ENCODE peak calls at places on chromosomes 1 and 21, in ten cellular contexts. One of them, this sample, is unnamed.

GRCh38 chr1:157045251-157046218 is at the start of gene ARHGEF11:
- DNase-seq in activated CD8-positive, alpha-beta T cell treated with anti-CD3 and anti-CD28 coated beads for 36 hours: peak; percentile 16
- DNase-seq in uterus: peak; percentile 88
- DNase-seq in esophagus squamous epithelium: no peak
- DNase-seq in AG04450: peak; percentile 59
- DNase-seq in HFFc6: peak; percentile 76
- DNase-seq in neural progenitor cell: peak; percentile 97
- DNase-seq in RWPE1: peak; percentile 84
- DNase-seq in HCT116: peak; percentile 64
- DNase-seq in HepG2: peak; percentile 76
- DNase-seq in this sample: peak; percentile 81

GRCh38 chr21:45556645-45557601 is 14.7 kb upstream of the SLC19A1 start:
- DNase-seq in activated CD8-positive, alpha-beta T cell treated with anti-CD3 and anti-CD28 coated beads for 36 hours: no peak
- DNase-seq in uterus: no peak
- DNase-seq in esophagus squamous epithelium: no peak
- DNase-seq in AG04450: no peak
- DNase-seq in HFFc6: no peak
- DNase-seq in neural progenitor cell: no peak
- DNase-seq in RWPE1: no peak
- DNase-seq in HCT116: no peak
- DNase-seq in HepG2: no peak
- DNase-seq in this sample: no peak

GRCh38 chr1:36516372-36517018 is 33.8 kb upstream of the CSF3R start:
- DNase-seq in activated CD8-positive, alpha-beta T cell treated with anti-CD3 and anti-CD28 coated beads for 36 hours: peak; percentile 66
- DNase-seq in uterus: no peak
- DNase-seq in esophagus squamous epithelium: no peak
- DNase-seq in AG04450: no peak
- DNase-seq in HFFc6: peak; percentile 24
- DNase-seq in neural progenitor cell: peak; percentile 86
- DNase-seq in RWPE1: peak; percentile 76
- DNase-seq in HCT116: peak; percentile 39
- DNase-seq in HepG2: peak; percentile 60
- DNase-seq in this sample: peak; percentile 84

GRCh38 chr1:67100833-67101232 is 33.9 kb downstream of the C1orf141 start:
- DNase-seq in activated CD8-positive, alpha-beta T cell treated with anti-CD3 and anti-CD28 coated beads for 36 hours: no peak
- DNase-seq in uterus: no peak
- DNase-seq in esophagus squamous epithelium: no peak
- DNase-seq in AG04450: no peak
- DNase-seq in HFFc6: no peak
- DNase-seq in neural progenitor cell: no peak
- DNase-seq in RWPE1: no peak
- DNase-seq in HCT116: no peak
- DNase-seq in HepG2: no peak
- DNase-seq in this sample: no peak

GRCh38 chr1:52157582-52157981 is 15.7 kb downstream of the ZFYVE9 start:
- DNase-seq in activated CD8-positive, alpha-beta T cell treated with anti-CD3 and anti-CD28 coated beads for 36 hours: no peak
- DNase-seq in uterus: no peak
- DNase-seq in esophagus squamous epithelium: no peak
- DNase-seq in AG04450: no peak
- DNase-seq in HFFc6: no peak
- DNase-seq in neural progenitor cell: no peak
- DNase-seq in RWPE1: no peak
- DNase-seq in HCT116: no peak
- DNase-seq in HepG2: no peak
- DNase-seq in this sample: no peak

GRCh38 chr1:180515857-180516388 is 13.5 kb upstream of the ACBD6 start:
- DNase-seq in activated CD8-positive, alpha-beta T cell treated with anti-CD3 and anti-CD28 coated beads for 36 hours: peak; percentile 69
- DNase-seq in uterus: peak; percentile 70
- DNase-seq in esophagus squamous epithelium: no peak
- DNase-seq in AG04450: peak; percentile 72
- DNase-seq in HFFc6: peak; percentile 66
- DNase-seq in neural progenitor cell: peak; percentile 89
- DNase-seq in RWPE1: peak; percentile 74
- DNase-seq in HCT116: peak; percentile 73
- DNase-seq in HepG2: peak; percentile 76
- DNase-seq in this sample: peak; percentile 73

GRCh38 chr1:154886281-154887036 is 16.4 kb upstream of the KCNN3 start:
- DNase-seq in activated CD8-positive, alpha-beta T cell treated with anti-CD3 and anti-CD28 coated beads for 36 hours: no peak
- DNase-seq in uterus: peak; percentile 11
- DNase-seq in esophagus squamous epithelium: no peak
- DNase-seq in AG04450: no peak
- DNase-seq in HFFc6: no peak
- DNase-seq in neural progenitor cell: no peak
- DNase-seq in RWPE1: no peak
- DNase-seq in HCT116: no peak
- DNase-seq in HepG2: no peak
- DNase-seq in this sample: no peak

GRCh38 chr21:46161180-46161799 is 5.9 kb upstream of the FTCD start:
- DNase-seq in activated CD8-positive, alpha-beta T cell treated with anti-CD3 and anti-CD28 coated beads for 36 hours: no peak
- DNase-seq in uterus: peak; percentile 8
- DNase-seq in esophagus squamous epithelium: no peak
- DNase-seq in AG04450: no peak
- DNase-seq in HFFc6: no peak
- DNase-seq in neural progenitor cell: no peak
- DNase-seq in RWPE1: no peak
- DNase-seq in HCT116: no peak
- DNase-seq in HepG2: no peak
- DNase-seq in this sample: no peak

GRCh38 chr1:226406401-226406881 is 1.5 kb downstream of the PARP1 start:
- DNase-seq in activated CD8-positive, alpha-beta T cell treated with anti-CD3 and anti-CD28 coated beads for 36 hours: peak; percentile 27
- DNase-seq in uterus: no peak
- DNase-seq in esophagus squamous epithelium: no peak
- DNase-seq in AG04450: no peak
- DNase-seq in HFFc6: peak; percentile 19
- DNase-seq in neural progenitor cell: peak; percentile 6
- DNase-seq in RWPE1: peak; percentile 77
- DNase-seq in HCT116: no peak
- DNase-seq in HepG2: peak; percentile 30
- DNase-seq in this sample: no peak

GRCh38 chr1:246043556-246043955 is 463.5 kb downstream of the SMYD3 start:
- DNase-seq in activated CD8-positive, alpha-beta T cell treated with anti-CD3 and anti-CD28 coated beads for 36 hours: no peak
- DNase-seq in uterus: no peak
- DNase-seq in esophagus squamous epithelium: no peak
- DNase-seq in AG04450: no peak
- DNase-seq in HFFc6: no peak
- DNase-seq in neural progenitor cell: peak; percentile 30
- DNase-seq in RWPE1: no peak
- DNase-seq in HCT116: no peak
- DNase-seq in HepG2: no peak
- DNase-seq in this sample: no peak

GRCh38 chr1:21287905-21288514 is 2.3 kb downstream of the ECE1 start:
- DNase-seq in activated CD8-positive, alpha-beta T cell treated with anti-CD3 and anti-CD28 coated beads for 36 hours: no peak
- DNase-seq in uterus: no peak
- DNase-seq in esophagus squamous epithelium: no peak
- DNase-seq in AG04450: no peak
- DNase-seq in HFFc6: no peak
- DNase-seq in neural progenitor cell: no peak
- DNase-seq in RWPE1: no peak
- DNase-seq in HCT116: no peak
- DNase-seq in HepG2: no peak
- DNase-seq in this sample: no peak

GRCh38 chr1:30318864-30319718 is 404.3 kb downstream of the MATN1 start:
- DNase-seq in activated CD8-positive, alpha-beta T cell treated with anti-CD3 and anti-CD28 coated beads for 36 hours: no peak
- DNase-seq in uterus: no peak
- DNase-seq in esophagus squamous epithelium: no peak
- DNase-seq in AG04450: no peak
- DNase-seq in HFFc6: no peak
- DNase-seq in neural progenitor cell: no peak
- DNase-seq in RWPE1: no peak
- DNase-seq in HCT116: no peak
- DNase-seq in HepG2: no peak
- DNase-seq in this sample: no peak

GRCh38 chr1:156896490-156897033 is 3.0 kb downstream of the PEAR1 start:
- DNase-seq in activated CD8-positive, alpha-beta T cell treated with anti-CD3 and anti-CD28 coated beads for 36 hours: no peak
- DNase-seq in uterus: peak; percentile 68
- DNase-seq in esophagus squamous epithelium: no peak
- DNase-seq in AG04450: peak; percentile 72
- DNase-seq in HFFc6: peak; percentile 90
- DNase-seq in neural progenitor cell: peak; percentile 57
- DNase-seq in RWPE1: peak; percentile 97
- DNase-seq in HCT116: peak; percentile 46
- DNase-seq in HepG2: peak; percentile 53
- DNase-seq in this sample: no peak

GRCh38 chr1:56978819-56979218 is 13.0 kb upstream of the C8B start:
- DNase-seq in activated CD8-positive, alpha-beta T cell treated with anti-CD3 and anti-CD28 coated beads for 36 hours: no peak
- DNase-seq in uterus: no peak
- DNase-seq in esophagus squamous epithelium: no peak
- DNase-seq in AG04450: no peak
- DNase-seq in HFFc6: no peak
- DNase-seq in neural progenitor cell: no peak
- DNase-seq in RWPE1: no peak
- DNase-seq in HCT116: no peak
- DNase-seq in HepG2: no peak
- DNase-seq in this sample: no peak
- TF ChIP-seq CTCF in activated CD8-positive, alpha-beta T cell treated with anti-CD3 and anti-CD28 coated beads for 36 hours: no peak
- TF ChIP-seq CTCF in uterus: no peak
- TF ChIP-seq CTCF in esophagus squamous epithelium: no peak
- TF ChIP-seq CTCF in AG04450: no peak
- TF ChIP-seq CTCF in HFFc6: no peak
- TF ChIP-seq CTCF in neural progenitor cell: no peak
- TF ChIP-seq CTCF in RWPE1: no peak
- TF ChIP-seq CTCF in HCT116: peak; percentile 14
- TF ChIP-seq CTCF in HepG2: no peak
- TF ChIP-seq CTCF in this sample: no peak

DNA sequence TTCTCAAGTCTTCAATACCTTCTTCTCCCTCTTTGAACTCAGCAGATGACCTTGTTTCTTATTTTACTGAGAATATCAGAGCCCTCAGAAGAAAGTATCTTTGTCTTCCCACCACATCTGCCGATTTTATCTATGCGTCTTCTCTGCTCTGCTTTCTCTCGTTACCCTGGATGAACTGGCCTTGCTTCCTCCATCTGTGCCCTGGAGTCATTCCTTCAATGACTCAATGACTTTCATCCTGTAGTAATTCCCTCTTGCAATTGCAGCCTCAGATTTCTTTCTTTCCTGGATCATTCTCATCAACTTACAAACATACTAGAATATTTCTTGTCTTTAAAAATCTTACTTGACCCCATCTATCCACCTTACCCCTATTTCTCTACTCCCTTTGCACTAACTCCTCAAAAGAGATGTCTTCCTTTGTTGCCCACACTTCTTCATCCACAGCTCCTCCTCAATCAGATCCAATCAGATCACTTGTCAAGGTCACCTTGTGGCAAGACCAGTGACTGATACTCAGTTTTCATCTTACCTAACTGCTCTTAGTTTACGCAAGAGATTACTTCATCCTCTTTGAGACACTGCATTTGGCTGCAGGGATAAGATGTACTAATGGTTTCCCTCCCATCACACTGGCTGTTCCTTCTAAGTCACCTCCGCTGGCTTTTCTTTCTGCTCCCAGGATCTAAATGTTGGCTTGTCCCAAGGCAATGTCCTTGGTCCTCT is 8.2 kb upstream of the TGFBR3 start:
- DNase-seq in activated CD8-positive, alpha-beta T cell treated with anti-CD3 and anti-CD28 coated beads for 36 hours: no peak
- DNase-seq in uterus: no peak
- DNase-seq in esophagus squamous epithelium: no peak
- DNase-seq in AG04450: no peak
- DNase-seq in HFFc6: peak; percentile 72
- DNase-seq in neural progenitor cell: no peak
- DNase-seq in RWPE1: no peak
- DNase-seq in HCT116: no peak
- DNase-seq in HepG2: no peak
- DNase-seq in this sample: no peak
- TF ChIP-seq CTCF in activated CD8-positive, alpha-beta T cell treated with anti-CD3 and anti-CD28 coated beads for 36 hours: no peak
- TF ChIP-seq CTCF in uterus: no peak
- TF ChIP-seq CTCF in esophagus squamous epithelium: no peak
- TF ChIP-seq CTCF in AG04450: no peak
- TF ChIP-seq CTCF in HFFc6: no peak
- TF ChIP-seq CTCF in neural progenitor cell: no peak
- TF ChIP-seq CTCF in RWPE1: no peak
- TF ChIP-seq CTCF in HCT116: no peak
- TF ChIP-seq CTCF in HepG2: no peak
- TF ChIP-seq CTCF in this sample: no peak

DNA sequence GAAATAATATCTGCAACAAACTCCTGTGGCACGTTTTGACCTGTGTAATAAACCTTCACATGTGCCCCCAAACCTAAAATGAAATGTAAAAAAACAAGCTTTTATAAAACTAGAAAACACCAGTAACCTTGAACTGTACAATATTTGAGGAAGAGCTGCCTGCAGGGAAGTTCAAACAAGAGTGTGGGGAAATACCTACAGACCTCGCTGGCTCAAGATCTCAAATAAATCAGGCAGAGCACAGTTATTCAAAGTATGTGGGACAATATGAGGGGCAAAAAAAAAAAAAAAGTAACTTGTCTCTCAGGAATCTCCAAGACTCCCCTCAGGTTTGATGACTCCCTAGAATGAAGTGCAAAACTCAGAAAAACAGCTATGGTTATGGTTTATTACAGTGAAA is 37.9 kb upstream of the PPIH start:
- DNase-seq in activated CD8-positive, alpha-beta T cell treated with anti-CD3 and anti-CD28 coated beads for 36 hours: no peak
- DNase-seq in uterus: no peak
- DNase-seq in esophagus squamous epithelium: no peak
- DNase-seq in AG04450: no peak
- DNase-seq in HFFc6: no peak
- DNase-seq in neural progenitor cell: no peak
- DNase-seq in RWPE1: no peak
- DNase-seq in HCT116: no peak
- DNase-seq in HepG2: peak; percentile 71
- DNase-seq in this sample: no peak
- TF ChIP-seq CTCF in activated CD8-positive, alpha-beta T cell treated with anti-CD3 and anti-CD28 coated beads for 36 hours: no peak
- TF ChIP-seq CTCF in uterus: no peak
- TF ChIP-seq CTCF in esophagus squamous epithelium: no peak
- TF ChIP-seq CTCF in AG04450: no peak
- TF ChIP-seq CTCF in HFFc6: no peak
- TF ChIP-seq CTCF in neural progenitor cell: no peak
- TF ChIP-seq CTCF in RWPE1: no peak
- TF ChIP-seq CTCF in HCT116: no peak
- TF ChIP-seq CTCF in HepG2: no peak
- TF ChIP-seq CTCF in this sample: no peak

GRCh38 chr1:22349302-22350043 is 102.2 kb upstream of the ZBTB40 start:
- DNase-seq in activated CD8-positive, alpha-beta T cell treated with anti-CD3 and anti-CD28 coated beads for 36 hours: no peak
- DNase-seq in uterus: no peak
- DNase-seq in esophagus squamous epithelium: no peak
- DNase-seq in AG04450: no peak
- DNase-seq in HFFc6: no peak
- DNase-seq in neural progenitor cell: no peak
- DNase-seq in RWPE1: no peak
- DNase-seq in HCT116: no peak
- DNase-seq in HepG2: no peak
- DNase-seq in this sample: no peak

GRCh38 chr1:22350987-22351756 is 100.5 kb upstream of the ZBTB40 start:
- DNase-seq in activated CD8-positive, alpha-beta T cell treated with anti-CD3 and anti-CD28 coated beads for 36 hours: no peak
- DNase-seq in uterus: no peak
- DNase-seq in esophagus squamous epithelium: no peak
- DNase-seq in AG04450: no peak
- DNase-seq in HFFc6: no peak
- DNase-seq in neural progenitor cell: peak; percentile 28
- DNase-seq in RWPE1: no peak
- DNase-seq in HCT116: no peak
- DNase-seq in HepG2: no peak
- DNase-seq in this sample: no peak

GRCh38 chr1:22350171-22350961 is 101.3 kb upstream of the ZBTB40 start:
- DNase-seq in activated CD8-positive, alpha-beta T cell treated with anti-CD3 and anti-CD28 coated beads for 36 hours: peak; percentile 15
- DNase-seq in uterus: peak; percentile 29
- DNase-seq in esophagus squamous epithelium: no peak
- DNase-seq in AG04450: no peak
- DNase-seq in HFFc6: no peak
- DNase-seq in neural progenitor cell: peak; percentile 44
- DNase-seq in RWPE1: no peak
- DNase-seq in HCT116: no peak
- DNase-seq in HepG2: no peak
- DNase-seq in this sample: no peak

GRCh38 chr1:22352896-22353295 is 98.8 kb upstream of the ZBTB40 start:
- DNase-seq in activated CD8-positive, alpha-beta T cell treated with anti-CD3 and anti-CD28 coated beads for 36 hours: no peak
- DNase-seq in uterus: no peak
- DNase-seq in esophagus squamous epithelium: no peak
- DNase-seq in AG04450: no peak
- DNase-seq in HFFc6: no peak
- DNase-seq in neural progenitor cell: no peak
- DNase-seq in RWPE1: no peak
- DNase-seq in HCT116: no peak
- DNase-seq in HepG2: no peak
- DNase-seq in this sample: no peak

GRCh38 chr1:22351757-22352080 is 99.9 kb upstream of the ZBTB40 start:
- DNase-seq in activated CD8-positive, alpha-beta T cell treated with anti-CD3 and anti-CD28 coated beads for 36 hours: no peak
- DNase-seq in uterus: no peak
- DNase-seq in esophagus squamous epithelium: no peak
- DNase-seq in AG04450: no peak
- DNase-seq in HFFc6: no peak
- DNase-seq in neural progenitor cell: peak; percentile 19
- DNase-seq in RWPE1: no peak
- DNase-seq in HCT116: no peak
- DNase-seq in HepG2: no peak
- DNase-seq in this sample: no peak
- TF ChIP-seq CTCF in activated CD8-positive, alpha-beta T cell treated with anti-CD3 and anti-CD28 coated beads for 36 hours: no peak
- TF ChIP-seq CTCF in uterus: no peak
- TF ChIP-seq CTCF in esophagus squamous epithelium: no peak
- TF ChIP-seq CTCF in AG04450: no peak
- TF ChIP-seq CTCF in HFFc6: no peak
- TF ChIP-seq CTCF in neural progenitor cell: no peak
- TF ChIP-seq CTCF in RWPE1: no peak
- TF ChIP-seq CTCF in HCT116: no peak
- TF ChIP-seq CTCF in HepG2: no peak
- TF ChIP-seq CTCF in this sample: no peak